ENCODE peak calls at places on chromosomes 5 and 9, in seven cellular contexts. N is ureter; L is effector memory CD8-positive, alpha-beta T cell; K is G401; J is brain microvascular endothelial cell; C is GM13977; P is SW480. Q is an unnamed sample.
A peak's percentile ranks its signal among the peaks of the same experiment; 100 is the strongest.

GRCh38 chr5:163489055-163489744 is 16.2 kb upstream of the MAT2B start:
- DNase-seq in C (no peak), J (peak; percentile 20), K (no peak), P (no peak), L (no peak), N (no peak), Q (no peak)

GRCh38 chr9:94212091-94212490 is 47.0 kb upstream of the ZNF169 start:
- DNase-seq in C (no peak), J (peak; percentile 53), L (no peak), P (no peak), N (no peak), K (no peak), Q (no peak)

GRCh38 chr9:7226007-7226670 is 468.4 kb downstream of the KDM4C start:
- DNase-seq in K (no peak), L (no peak), C (no peak), P (no peak), N (no peak), J (no peak), Q (no peak)

GRCh38 chr9:108347463-108348153 is 508.2 kb downstream of the ACTL7B start:
- DNase-seq in C (no peak), J (no peak), L (no peak), N (no peak), K (no peak), P (no peak), Q (no peak)

GRCh38 chr5:179608131-179608581 is 15.3 kb downstream of the HNRNPH1 start:
- DNase-seq in P (peak; percentile 53), K (peak; percentile 35), N (no peak), J (no peak), C (no peak), L (peak; percentile 34), Q (peak; percentile 19)

GRCh38 chr9:77290373-77290772 is 113.0 kb downstream of the VPS13A start:
- DNase-seq in C (no peak), L (no peak), J (no peak), K (no peak), P (no peak), N (no peak), Q (no peak)

GRCh38 chr9:135925496-135926133 is 18.3 kb upstream of the CAMSAP1 start:
- DNase-seq in P (no peak), C (peak; percentile 78), K (no peak), L (no peak), N (no peak), J (no peak), Q (no peak)

GRCh38 chr9:112890106-112891081 is at the start of gene SLC46A2:
- DNase-seq in L (no peak), J (no peak), C (no peak), P (no peak), N (no peak), K (peak; percentile 60), Q (no peak)

GRCh38 chr5:78500028-78500427 is 139.6 kb downstream of the SCAMP1 start:
- DNase-seq in L (no peak), K (no peak), P (no peak), C (no peak), J (no peak), N (no peak), Q (no peak)

GRCh38 chr5:149387081-149387611 is 8.1 kb upstream of the IL17B start:
- DNase-seq in P (no peak), J (no peak), K (peak; percentile 12), L (no peak), C (no peak), N (no peak), Q (no peak)

GRCh38 chr9:35679766-35680330 is 6.1 kb downstream of the CA9 start:
- DNase-seq in P (no peak), C (no peak), L (no peak), J (no peak), N (no peak), K (no peak), Q (no peak)

GRCh38 chr5:157611571-157612067 is 36.0 kb upstream of the ADAM19 start:
- DNase-seq in L (no peak), P (no peak), K (no peak), N (no peak), C (peak; percentile 42), J (no peak), Q (no peak)

GRCh38 chr5:6792376-6792775 is 79.1 kb downstream of the TENT4A start:
- DNase-seq in C (no peak), N (no peak), L (no peak), J (no peak), K (no peak), P (no peak), Q (no peak)

GRCh38 chr5:22471154-22471553 is 382.0 kb downstream of the CDH12 start:
- DNase-seq in K (no peak), P (no peak), L (no peak), J (no peak), C (no peak), N (no peak), Q (no peak)

GRCh38 chr5:140240987-140241706 is 61.8 kb downstream of the PFDN1 start:
- DNase-seq in J (peak; percentile 94), L (no peak), P (no peak), N (peak; percentile 92), C (no peak), K (peak; percentile 92), Q (no peak)

GRCh38 chr5:132055808-132056609 is 4.4 kb upstream of the IL3 start:
- DNase-seq in P (no peak), C (peak; percentile 7), L (peak; percentile 72), N (peak; percentile 44), K (peak; percentile 73), J (no peak), Q (peak; percentile 40)

GRCh38 chr5:761206-761771 is 23.2 kb downstream of the ZDHHC11B start:
- DNase-seq in C (no peak), N (peak; percentile 50), J (no peak), L (no peak), K (no peak), P (no peak), Q (no peak)

GRCh38 chr5:150511641-150512367 is 3.9 kb downstream of the NDST1 start:
- DNase-seq in J (peak; percentile 57), P (peak; percentile 82), N (peak; percentile 55), C (no peak), L (no peak), K (no peak), Q (no peak)